ENCODE peak calls at places on chromosomes 1 and 21, in nine cellular contexts. C is GM12891, B is NB4, I is lower leg skin, A is vagina, D is gastrocnemius medialis, R is endothelial cell of umbilical vein, W is breast epithelium, J is A549. P is an unnamed sample.

GRCh38 chr1:214281030-214281901 is at the start of gene SMYD2:
- DNase-seq in A (no peak), I (peak), B (peak), R (peak), J (peak), D (peak), C (peak), W (peak), P (peak)

GRCh38 chr1:24526940-24527542 is 24.4 kb downstream of the RCAN3 start:
- DNase-seq in B (peak), R (peak), A (no peak), W (no peak), C (no peak), I (no peak), D (no peak), J (peak), P (no peak)

GRCh38 chr21:14688412-14688811 is 142.3 kb upstream of the SAMSN1 start:
- DNase-seq in R (no peak), W (no peak), B (no peak), D (no peak), A (no peak), J (no peak), C (no peak), I (no peak), P (no peak)

GRCh38 chr1:98203461-98203860 is 282.6 kb upstream of the DPYD start:
- DNase-seq in C (no peak), R (no peak), D (no peak), J (no peak), I (no peak), B (no peak), A (no peak), W (no peak), P (no peak)

GRCh38 chr1:199690520-199690919 is 337.0 kb upstream of the NR5A2 start:
- DNase-seq in A (no peak), C (no peak), I (no peak), W (no peak), B (no peak), J (no peak), D (no peak), R (no peak), P (no peak)

GRCh38 chr1:189616893-189617292 is 860.8 kb downstream of the BRINP3 start:
- DNase-seq in C (no peak), J (peak), B (no peak), A (no peak), W (no peak), D (no peak), I (no peak), R (no peak), P (no peak)

GRCh38 chr1:65525297-65526048 is 105.0 kb downstream of the LEPR start:
- DNase-seq in C (peak), J (no peak), D (no peak), A (no peak), I (peak), W (no peak), B (no peak), R (no peak), P (peak)

GRCh38 chr1:34787461-34788420 is 5.1 kb upstream of the GJA4 start:
- DNase-seq in R (peak), B (peak), C (no peak), A (no peak), D (no peak), I (peak), J (no peak), W (no peak), P (peak)

GRCh38 chr1:22916469-22916817 is 56.2 kb downstream of the LACTBL1 start:
- DNase-seq in J (no peak), R (peak), C (no peak), I (no peak), A (no peak), D (no peak), W (no peak), B (peak), P (no peak)

GRCh38 chr21:36694041-36694515 is 4.8 kb upstream of the SIM2 start:
- DNase-seq in I (no peak), D (no peak), W (no peak), B (no peak), C (peak), R (peak), J (no peak), A (no peak), P (no peak)

GRCh38 chr1:156601892-156602291 is 613 bp upstream of the GPATCH4 start:
- DNase-seq in I (no peak), A (no peak), R (no peak), C (no peak), B (no peak), W (no peak), D (no peak), J (no peak), P (no peak)

GRCh38 chr1:87572008-87572407 is 243.3 kb downstream of the LMO4 start:
- DNase-seq in B (no peak), R (no peak), W (no peak), D (no peak), J (no peak), I (no peak), C (no peak), A (no peak), P (no peak)

GRCh38 chr1:172897738-172898137 is 153.0 kb downstream of the TNFSF18 start:
- DNase-seq in D (no peak), R (peak), A (no peak), W (no peak), J (no peak), C (no peak), B (no peak), I (no peak), P (no peak)

GRCh38 chr21:26032263-26032662 is 138.3 kb downstream of the APP start:
- DNase-seq in B (peak), W (no peak), R (no peak), D (no peak), C (no peak), J (no peak), I (no peak), A (no peak), P (no peak)

GRCh38 chr21:45323487-45324380 is 36.0 kb upstream of the POFUT2 start:
- DNase-seq in C (no peak), B (no peak), D (no peak), J (no peak), I (no peak), A (no peak), R (no peak), W (no peak), P (peak)

GRCh38 chr1:115240321-115240720 is 97.7 kb downstream of the NGF start:
- DNase-seq in I (no peak), R (no peak), W (no peak), J (no peak), C (no peak), B (no peak), D (no peak), A (no peak), P (no peak)

GRCh38 chr1:9590945-9591668 is 2.4 kb downstream of the TMEM201 start:
- DNase-seq in R (no peak), C (peak), J (no peak), D (no peak), W (no peak), A (no peak), I (no peak), B (peak), P (no peak)

GRCh38 chr1:19957779-19958178 is 21.6 kb downstream of the PLA2G2A start:
- DNase-seq in D (no peak), R (no peak), A (no peak), J (peak), W (no peak), B (no peak), C (no peak), I (no peak), P (no peak)

GRCh38 chr1:201737350-201738060 is 91.5 kb upstream of the IPO9 start:
- DNase-seq in R (no peak), A (no peak), J (no peak), C (no peak), I (no peak), B (no peak), W (no peak), D (peak), P (peak)

GRCh38 chr1:67889940-67890567 is 56.8 kb upstream of the GNG12 start:
- DNase-seq in J (peak), A (no peak), R (peak), I (no peak), D (no peak), W (no peak), B (peak), C (no peak), P (no peak)

GRCh38 chr1:98962156-98962555 is 42.5 kb downstream of the PLPPR5 start:
- DNase-seq in A (no peak), C (no peak), D (no peak), R (no peak), J (no peak), W (no peak), I (no peak), B (no peak), P (no peak)

GRCh38 chr1:115337633-115338456 is at the start of gene NGF:
- DNase-seq in A (no peak), W (no peak), J (peak), B (no peak), R (no peak), C (no peak), I (peak), D (no peak), P (peak)

GRCh38 chr1:229280037-229280828 is 9.3 kb downstream of the RAB4A start:
- DNase-seq in A (no peak), W (no peak), J (no peak), B (no peak), D (no peak), C (no peak), I (no peak), R (peak), P (no peak)

GRCh38 chr1:167207940-167208623 is 12.6 kb upstream of the POU2F1 start:
- DNase-seq in B (no peak), C (no peak), I (no peak), D (no peak), A (no peak), J (no peak), R (no peak), W (no peak), P (no peak)

GRCh38 chr1:212920895-212921294 is 29.4 kb upstream of the VASH2 start:
- DNase-seq in D (no peak), R (no peak), C (no peak), I (no peak), W (no peak), J (no peak), A (no peak), B (peak), P (no peak)

GRCh38 chr1:89269277-89269676 is 3.4 kb downstream of the GBP5 start:
- DNase-seq in I (no peak), W (no peak), C (no peak), A (no peak), B (peak), D (no peak), R (no peak), J (no peak), P (no peak)

GRCh38 chr1:155170806-155171205 is 2.3 kb downstream of the KRTCAP2 start:
- DNase-seq in W (no peak), C (no peak), R (no peak), I (peak), J (no peak), D (no peak), B (no peak), A (peak), P (no peak)

GRCh38 chr1:236759252-236759859 is 35.7 kb upstream of the MTR start:
- DNase-seq in A (no peak), C (peak), W (no peak), J (peak), I (no peak), D (no peak), B (peak), R (peak), P (no peak)

GRCh38 chr21:44436111-44436611 is 19.1 kb upstream of the LRRC3 start:
- DNase-seq in A (no peak), B (no peak), I (peak), C (no peak), R (no peak), D (peak), J (no peak), W (no peak), P (peak)

DNA sequence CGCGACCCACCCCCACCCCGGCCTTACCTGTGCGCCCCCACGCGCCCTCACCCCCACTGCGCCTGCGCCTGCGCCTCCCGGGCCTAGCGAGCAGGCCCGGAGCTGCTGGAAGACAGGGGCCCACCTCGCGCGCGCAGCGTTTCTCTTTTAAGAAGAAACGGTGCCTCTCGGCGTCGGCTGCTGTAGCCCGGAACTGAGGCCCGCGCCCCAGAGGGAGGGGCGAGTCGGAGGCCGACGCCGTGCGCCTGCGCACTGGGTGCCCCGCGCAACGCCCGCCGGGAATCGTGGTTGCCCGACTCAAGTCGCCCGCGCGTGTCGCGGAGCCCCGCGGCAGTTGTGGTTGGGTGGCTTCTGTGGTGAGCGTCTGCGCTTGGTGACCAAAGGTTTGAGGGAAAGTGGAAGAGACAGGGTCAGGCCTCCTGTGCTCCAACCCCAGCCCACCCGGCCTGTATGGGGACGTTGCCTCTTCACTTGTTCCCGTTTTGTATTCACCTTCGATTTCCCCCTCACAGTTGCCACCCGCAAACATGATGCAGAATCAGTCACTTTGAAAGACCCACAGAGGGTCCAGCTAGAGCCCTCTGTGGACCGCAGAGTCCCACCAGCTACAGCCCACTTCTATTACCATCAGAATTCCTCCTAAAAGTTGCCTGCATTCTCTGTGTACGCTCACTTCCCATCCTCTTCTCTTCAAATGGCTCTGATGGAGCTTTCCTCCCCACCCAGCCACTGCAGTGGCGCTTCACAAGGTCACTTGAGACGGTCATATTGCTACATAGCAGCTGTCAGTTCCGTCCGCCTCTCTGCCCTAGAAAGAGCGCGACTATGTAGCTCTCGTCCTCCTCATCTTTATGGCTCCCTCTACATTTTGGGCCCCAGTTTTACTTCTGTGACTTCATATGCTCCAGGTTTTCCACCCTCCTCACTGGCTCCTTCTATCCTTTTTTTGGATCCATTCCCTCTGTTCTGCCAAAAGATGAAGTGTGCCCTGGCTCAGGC is at the start of gene ZNF692:
- DNase-seq in D (peak), A (peak), I (peak), R (peak), C (peak), B (peak), J (peak), W (peak), P (peak)
- TF ChIP-seq POLR2A in D (peak), A (no peak), I (peak), R (peak), C (peak), B (peak), J (peak), W (peak), P (peak)

DNA sequence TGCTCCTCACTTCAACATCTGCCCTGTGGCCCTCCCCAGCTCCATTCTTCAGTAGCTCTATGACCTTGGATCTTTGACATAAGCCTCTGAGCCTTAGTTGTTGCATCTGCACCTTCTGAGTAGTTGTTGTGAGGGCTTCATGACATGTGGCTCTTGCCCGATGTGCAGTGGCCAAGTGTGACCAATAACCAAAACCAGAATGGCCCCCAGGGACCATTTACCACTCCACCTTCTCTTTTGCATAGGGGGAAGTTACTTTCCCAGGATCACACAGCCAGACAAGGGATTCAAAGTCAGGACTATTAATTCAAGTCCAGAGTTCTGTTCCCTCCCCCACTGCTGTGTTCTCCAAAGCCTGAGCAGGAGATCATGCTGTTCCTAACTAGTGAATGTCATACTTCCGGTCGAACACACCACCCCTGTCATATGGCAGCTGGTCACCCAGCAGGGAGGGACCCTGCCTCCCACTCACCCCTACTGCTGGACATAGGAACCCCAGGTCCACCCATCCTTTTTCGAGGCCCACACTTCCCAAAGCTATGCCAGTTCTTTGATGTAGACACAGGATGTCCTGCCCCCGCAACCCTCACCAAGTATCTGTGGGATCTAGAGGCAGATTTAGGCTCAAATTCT is 4.0 kb downstream of the FGR start:
- DNase-seq in B (peak), D (peak), I (no peak), R (no peak), A (no peak), W (peak), C (no peak), J (no peak), P (peak)
- TF ChIP-seq POLR2A in B (no peak), D (peak), I (no peak), R (no peak), A (no peak), W (no peak), C (no peak), J (no peak), P (no peak)

GRCh38 chr21:46633561-46633960 is 1.9 kb upstream of the PRMT2 start:
- DNase-seq in D (no peak), R (no peak), J (no peak), C (no peak), W (no peak), A (no peak), B (no peak), I (no peak), P (no peak)

GRCh38 chr21:46627726-46628125 is 7.7 kb upstream of the PRMT2 start:
- DNase-seq in W (no peak), B (no peak), R (no peak), J (no peak), D (no peak), C (no peak), A (no peak), I (no peak), P (no peak)

GRCh38 chr21:46625759-46626158 is 9.7 kb upstream of the PRMT2 start:
- DNase-seq in A (no peak), W (no peak), C (no peak), B (no peak), R (no peak), D (no peak), I (no peak), J (no peak), P (no peak)

GRCh38 chr21:46626536-46627302 is 8.8 kb upstream of the PRMT2 start:
- DNase-seq in B (no peak), I (no peak), J (no peak), D (no peak), C (no peak), A (no peak), R (no peak), W (no peak), P (no peak)

DNA sequence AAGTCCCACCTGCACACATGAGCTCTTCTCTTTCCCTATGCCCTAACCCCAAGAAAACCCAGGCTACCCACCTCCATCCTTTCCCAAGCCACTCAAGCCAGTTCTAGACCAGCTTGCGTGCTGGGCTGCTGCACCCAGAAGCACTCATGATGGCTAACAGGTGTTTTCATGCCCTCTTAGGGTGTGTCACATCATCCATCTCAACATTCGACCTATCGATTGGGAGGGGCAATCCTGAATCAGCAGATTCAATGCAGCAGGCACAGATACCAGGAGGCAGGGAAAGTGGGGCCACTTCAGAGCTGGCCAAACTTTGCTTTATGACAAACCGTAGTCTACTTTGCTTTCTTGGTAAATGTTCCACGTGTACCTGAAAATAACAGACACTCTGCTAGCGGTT is 6.6 kb upstream of the PRMT2 start:
- DNase-seq in I (no peak), D (no peak), R (no peak), J (no peak), W (no peak), C (no peak), B (no peak), A (no peak), P (no peak)
- TF ChIP-seq POLR2A in I (no peak), D (no peak), R (no peak), J (no peak), W (no peak), C (no peak), B (no peak), A (no peak), P (no peak)

GRCh38 chr21:22993822-22994574 is 1995.8 kb downstream of the NCAM2 start:
- DNase-seq in B (no peak), R (no peak), A (no peak), J (no peak), I (peak), D (no peak), W (no peak), C (no peak), P (no peak)
- TF ChIP-seq POLR2A in B (no peak), R (no peak), A (no peak), J (no peak), I (no peak), D (no peak), W (no peak), C (no peak), P (no peak)

GRCh38 chr1:52901384-52901783 is 20.2 kb downstream of the ECHDC2 start:
- DNase-seq in D (no peak), C (no peak), R (no peak), W (no peak), A (no peak), J (no peak), B (no peak), I (no peak), P (no peak)
- TF ChIP-seq POLR2A in D (no peak), C (no peak), R (no peak), W (no peak), A (no peak), J (no peak), B (no peak), I (no peak), P (no peak)